ENCODE peak calls at places on chromosomes 5 and 9, in six cellular contexts. One of them, this sample, is unnamed.

GRCh38 chr9:133048595-133048994 is 13.2 kb upstream of the CEL start:
- DNase-seq in AG04450: no peak
- DNase-seq in mesothelial cell of epicardium: no peak
- DNase-seq in dorsolateral prefrontal cortex: peak; percentile 50
- DNase-seq in fibroblast of mammary gland: peak; percentile 19
- DNase-seq in neural crest cell: no peak
- DNase-seq in this sample: peak; percentile 56

GRCh38 chr9:121839726-121840500 is 188.5 kb downstream of the DAB2IP start:
- DNase-seq in dorsolateral prefrontal cortex: no peak
- DNase-seq in AG04450: no peak
- DNase-seq in neural crest cell: no peak
- DNase-seq in fibroblast of mammary gland: no peak
- DNase-seq in mesothelial cell of epicardium: no peak
- DNase-seq in this sample: peak; percentile 68

GRCh38 chr5:112492291-112492690 is 73.2 kb upstream of the EPB41L4A start:
- DNase-seq in neural crest cell: peak; percentile 23
- DNase-seq in fibroblast of mammary gland: peak; percentile 67
- DNase-seq in AG04450: peak; percentile 21
- DNase-seq in dorsolateral prefrontal cortex: no peak
- DNase-seq in mesothelial cell of epicardium: no peak
- DNase-seq in this sample: peak; percentile 55

GRCh38 chr5:114223866-114224265 is 138.0 kb upstream of the KCNN2 start:
- DNase-seq in fibroblast of mammary gland: peak; percentile 4
- DNase-seq in dorsolateral prefrontal cortex: no peak
- DNase-seq in neural crest cell: no peak
- DNase-seq in mesothelial cell of epicardium: no peak
- DNase-seq in AG04450: no peak
- DNase-seq in this sample: no peak

GRCh38 chr5:40676643-40677333 is 2.9 kb upstream of the PTGER4 start:
- DNase-seq in neural crest cell: no peak
- DNase-seq in AG04450: peak; percentile 66
- DNase-seq in dorsolateral prefrontal cortex: no peak
- DNase-seq in fibroblast of mammary gland: peak; percentile 86
- DNase-seq in mesothelial cell of epicardium: no peak
- DNase-seq in this sample: no peak

GRCh38 chr5:62922191-62922590 is 343.6 kb downstream of the LRRC70 start:
- DNase-seq in mesothelial cell of epicardium: no peak
- DNase-seq in AG04450: no peak
- DNase-seq in fibroblast of mammary gland: no peak
- DNase-seq in dorsolateral prefrontal cortex: no peak
- DNase-seq in neural crest cell: no peak
- DNase-seq in this sample: no peak

GRCh38 chr5:93454896-93455295 is 126.1 kb downstream of the NR2F1-AS1 start:
- DNase-seq in fibroblast of mammary gland: no peak
- DNase-seq in mesothelial cell of epicardium: no peak
- DNase-seq in neural crest cell: no peak
- DNase-seq in dorsolateral prefrontal cortex: no peak
- DNase-seq in AG04450: no peak
- DNase-seq in this sample: no peak

GRCh38 chr9:110284211-110284849 is 28.0 kb upstream of the TXN start:
- DNase-seq in AG04450: no peak
- DNase-seq in dorsolateral prefrontal cortex: no peak
- DNase-seq in fibroblast of mammary gland: no peak
- DNase-seq in mesothelial cell of epicardium: no peak
- DNase-seq in neural crest cell: no peak
- DNase-seq in this sample: no peak

GRCh38 chr5:167763772-167764171 is 527.7 kb upstream of the WWC1 start:
- DNase-seq in neural crest cell: no peak
- DNase-seq in fibroblast of mammary gland: peak; percentile 77
- DNase-seq in mesothelial cell of epicardium: no peak
- DNase-seq in AG04450: no peak
- DNase-seq in dorsolateral prefrontal cortex: no peak
- DNase-seq in this sample: no peak

GRCh38 chr5:61344187-61344944 is 12.3 kb downstream of the ZSWIM6 start:
- DNase-seq in AG04450: no peak
- DNase-seq in mesothelial cell of epicardium: no peak
- DNase-seq in fibroblast of mammary gland: no peak
- DNase-seq in neural crest cell: no peak
- DNase-seq in dorsolateral prefrontal cortex: no peak
- DNase-seq in this sample: no peak

GRCh38 chr9:89996717-89997116 is 391.9 kb downstream of the GADD45G start:
- DNase-seq in AG04450: no peak
- DNase-seq in mesothelial cell of epicardium: no peak
- DNase-seq in fibroblast of mammary gland: peak; percentile 20
- DNase-seq in neural crest cell: no peak
- DNase-seq in dorsolateral prefrontal cortex: no peak
- DNase-seq in this sample: no peak

GRCh38 chr9:68920921-68921320 is 93.0 kb downstream of the PRKACG start:
- DNase-seq in dorsolateral prefrontal cortex: no peak
- DNase-seq in neural crest cell: no peak
- DNase-seq in AG04450: no peak
- DNase-seq in mesothelial cell of epicardium: no peak
- DNase-seq in fibroblast of mammary gland: no peak
- DNase-seq in this sample: no peak

GRCh38 chr9:16192403-16193017 is 639.7 kb downstream of the CCDC171 start:
- DNase-seq in fibroblast of mammary gland: peak; percentile 81
- DNase-seq in neural crest cell: no peak
- DNase-seq in mesothelial cell of epicardium: no peak
- DNase-seq in AG04450: no peak
- DNase-seq in dorsolateral prefrontal cortex: no peak
- DNase-seq in this sample: no peak

GRCh38 chr9:120446681-120447080 is 133.3 kb downstream of the CDK5RAP2 start:
- DNase-seq in dorsolateral prefrontal cortex: no peak
- DNase-seq in mesothelial cell of epicardium: no peak
- DNase-seq in fibroblast of mammary gland: no peak
- DNase-seq in neural crest cell: no peak
- DNase-seq in AG04450: no peak
- DNase-seq in this sample: no peak

GRCh38 chr9:113352411-113352810 is 3.1 kb downstream of the BSPRY start:
- DNase-seq in fibroblast of mammary gland: no peak
- DNase-seq in AG04450: no peak
- DNase-seq in dorsolateral prefrontal cortex: no peak
- DNase-seq in neural crest cell: no peak
- DNase-seq in mesothelial cell of epicardium: no peak
- DNase-seq in this sample: no peak

GRCh38 chr9:93218671-93219420 is 34.9 kb downstream of the WNK2 start:
- DNase-seq in dorsolateral prefrontal cortex: no peak
- DNase-seq in neural crest cell: no peak
- DNase-seq in fibroblast of mammary gland: no peak
- DNase-seq in AG04450: no peak
- DNase-seq in mesothelial cell of epicardium: no peak
- DNase-seq in this sample: no peak

GRCh38 chr5:157198277-157199058 is 17.8 kb downstream of the ITK start:
- DNase-seq in neural crest cell: no peak
- DNase-seq in mesothelial cell of epicardium: no peak
- DNase-seq in AG04450: no peak
- DNase-seq in fibroblast of mammary gland: no peak
- DNase-seq in dorsolateral prefrontal cortex: no peak
- DNase-seq in this sample: no peak

GRCh38 chr5:33964132-33964531 is 20.4 kb downstream of the SLC45A2 start:
- DNase-seq in neural crest cell: no peak
- DNase-seq in mesothelial cell of epicardium: no peak
- DNase-seq in fibroblast of mammary gland: peak; percentile 17
- DNase-seq in dorsolateral prefrontal cortex: no peak
- DNase-seq in AG04450: no peak
- DNase-seq in this sample: no peak

GRCh38 chr5:105057893-105058292 is 1495.3 kb upstream of the NUDT12 start:
- DNase-seq in neural crest cell: no peak
- DNase-seq in mesothelial cell of epicardium: no peak
- DNase-seq in dorsolateral prefrontal cortex: no peak
- DNase-seq in AG04450: no peak
- DNase-seq in fibroblast of mammary gland: no peak
- DNase-seq in this sample: no peak

GRCh38 chr9:2576631-2577030 is 45.0 kb upstream of the VLDLR start:
- DNase-seq in AG04450: no peak
- DNase-seq in neural crest cell: no peak
- DNase-seq in dorsolateral prefrontal cortex: no peak
- DNase-seq in fibroblast of mammary gland: no peak
- DNase-seq in mesothelial cell of epicardium: no peak
- DNase-seq in this sample: no peak

GRCh38 chr5:7261049-7261448 is 134.9 kb upstream of the ADCY2 start:
- DNase-seq in mesothelial cell of epicardium: no peak
- DNase-seq in dorsolateral prefrontal cortex: no peak
- DNase-seq in neural crest cell: peak; percentile 23
- DNase-seq in fibroblast of mammary gland: peak; percentile 65
- DNase-seq in AG04450: no peak
- DNase-seq in this sample: peak; percentile 17

GRCh38 chr9:77432053-77432452 is 216.1 kb downstream of the GNA14 start:
- DNase-seq in dorsolateral prefrontal cortex: no peak
- DNase-seq in mesothelial cell of epicardium: no peak
- DNase-seq in AG04450: no peak
- DNase-seq in neural crest cell: no peak
- DNase-seq in fibroblast of mammary gland: no peak
- DNase-seq in this sample: no peak

GRCh38 chr9:77435688-77436087 is 212.4 kb downstream of the GNA14 start:
- DNase-seq in AG04450: no peak
- DNase-seq in fibroblast of mammary gland: peak; percentile 35
- DNase-seq in mesothelial cell of epicardium: no peak
- DNase-seq in neural crest cell: no peak
- DNase-seq in dorsolateral prefrontal cortex: no peak
- DNase-seq in this sample: no peak

GRCh38 chr9:77429928-77430327 is 218.2 kb downstream of the GNA14 start:
- DNase-seq in AG04450: no peak
- DNase-seq in dorsolateral prefrontal cortex: no peak
- DNase-seq in fibroblast of mammary gland: no peak
- DNase-seq in mesothelial cell of epicardium: no peak
- DNase-seq in neural crest cell: no peak
- DNase-seq in this sample: no peak

GRCh38 chr9:77435272-77435671 is 212.8 kb downstream of the GNA14 start:
- DNase-seq in mesothelial cell of epicardium: no peak
- DNase-seq in neural crest cell: no peak
- DNase-seq in AG04450: no peak
- DNase-seq in fibroblast of mammary gland: no peak
- DNase-seq in dorsolateral prefrontal cortex: no peak
- DNase-seq in this sample: no peak

GRCh38 chr9:77433675-77434445 is 214.3 kb downstream of the GNA14 start:
- DNase-seq in AG04450: no peak
- DNase-seq in mesothelial cell of epicardium: peak; percentile 56
- DNase-seq in dorsolateral prefrontal cortex: peak; percentile 69
- DNase-seq in neural crest cell: peak; percentile 51
- DNase-seq in fibroblast of mammary gland: peak; percentile 68
- DNase-seq in this sample: peak; percentile 73
- TF ChIP-seq CTCF in AG04450: peak; percentile 100
- TF ChIP-seq CTCF in mesothelial cell of epicardium: peak; percentile 72
- TF ChIP-seq CTCF in dorsolateral prefrontal cortex: peak; percentile 97
- TF ChIP-seq CTCF in neural crest cell: peak; percentile 94
- TF ChIP-seq CTCF in fibroblast of mammary gland: peak; percentile 100
- TF ChIP-seq CTCF in this sample: peak; percentile 92

GRCh38 chr5:64788156-64788555 is 19.4 kb downstream of the CWC27 start:
- DNase-seq in neural crest cell: no peak
- DNase-seq in fibroblast of mammary gland: no peak
- DNase-seq in dorsolateral prefrontal cortex: no peak
- DNase-seq in AG04450: no peak
- DNase-seq in mesothelial cell of epicardium: no peak
- DNase-seq in this sample: no peak

GRCh38 chr5:64789457-64789856 is 20.7 kb downstream of the CWC27 start:
- DNase-seq in dorsolateral prefrontal cortex: no peak
- DNase-seq in AG04450: peak; percentile 41
- DNase-seq in neural crest cell: no peak
- DNase-seq in fibroblast of mammary gland: peak; percentile 69
- DNase-seq in mesothelial cell of epicardium: no peak
- DNase-seq in this sample: no peak

GRCh38 chr5:64790210-64790609 is 21.5 kb downstream of the CWC27 start:
- DNase-seq in dorsolateral prefrontal cortex: no peak
- DNase-seq in AG04450: no peak
- DNase-seq in fibroblast of mammary gland: peak; percentile 36
- DNase-seq in mesothelial cell of epicardium: no peak
- DNase-seq in neural crest cell: no peak
- DNase-seq in this sample: no peak

DNA sequence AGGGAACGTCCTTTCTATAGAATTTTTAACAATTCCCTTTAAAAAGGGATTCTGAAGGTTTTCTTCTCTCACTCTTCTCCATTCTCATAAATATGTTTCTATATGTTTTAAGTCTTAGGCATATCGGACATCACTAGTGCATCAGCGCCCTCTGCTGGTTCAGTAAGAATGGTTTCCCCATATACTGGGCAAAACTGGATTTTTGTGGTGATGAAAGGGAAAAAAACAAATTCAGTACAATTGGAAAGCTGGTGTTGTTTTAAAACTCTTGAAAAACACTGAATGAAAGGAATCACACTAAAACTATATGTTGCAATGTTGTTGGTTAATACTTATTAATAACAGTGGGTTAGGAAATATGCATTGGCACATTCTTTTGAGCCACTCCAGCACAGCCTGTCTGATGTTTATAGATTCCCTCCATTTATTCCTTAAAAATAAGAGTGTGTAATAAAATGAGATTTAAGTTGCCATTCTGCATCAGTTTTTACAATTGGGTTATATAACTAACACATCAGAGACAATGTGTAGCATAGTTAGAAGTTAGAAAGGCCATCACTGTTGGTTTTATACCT is 15.8 kb downstream of the CWC27 start:
- DNase-seq in fibroblast of mammary gland: peak; percentile 84
- DNase-seq in neural crest cell: peak; percentile 70
- DNase-seq in mesothelial cell of epicardium: peak; percentile 70
- DNase-seq in dorsolateral prefrontal cortex: peak; percentile 32
- DNase-seq in AG04450: peak; percentile 67
- DNase-seq in this sample: peak; percentile 18
- TF ChIP-seq CTCF in fibroblast of mammary gland: peak; percentile 85
- TF ChIP-seq CTCF in neural crest cell: peak; percentile 95
- TF ChIP-seq CTCF in mesothelial cell of epicardium: peak; percentile 87
- TF ChIP-seq CTCF in dorsolateral prefrontal cortex: peak; percentile 90
- TF ChIP-seq CTCF in AG04450: peak; percentile 78
- TF ChIP-seq CTCF in this sample: peak; percentile 87

GRCh38 chr5:179862891-179863290 is 4.3 kb upstream of the MRNIP start:
- DNase-seq in fibroblast of mammary gland: no peak
- DNase-seq in dorsolateral prefrontal cortex: no peak
- DNase-seq in neural crest cell: no peak
- DNase-seq in AG04450: no peak
- DNase-seq in mesothelial cell of epicardium: no peak
- DNase-seq in this sample: no peak

GRCh38 chr5:179858241-179858585 is 404 bp downstream of the MRNIP start:
- DNase-seq in mesothelial cell of epicardium: peak; percentile 61
- DNase-seq in dorsolateral prefrontal cortex: no peak
- DNase-seq in neural crest cell: no peak
- DNase-seq in AG04450: no peak
- DNase-seq in fibroblast of mammary gland: no peak
- DNase-seq in this sample: peak; percentile 67

GRCh38 chr5:179862296-179862695 is 3.7 kb upstream of the MRNIP start:
- DNase-seq in AG04450: no peak
- DNase-seq in fibroblast of mammary gland: no peak
- DNase-seq in mesothelial cell of epicardium: no peak
- DNase-seq in dorsolateral prefrontal cortex: no peak
- DNase-seq in neural crest cell: no peak
- DNase-seq in this sample: no peak

GRCh38 chr5:179860301-179860700 is 1.7 kb upstream of the MRNIP start:
- DNase-seq in neural crest cell: no peak
- DNase-seq in dorsolateral prefrontal cortex: no peak
- DNase-seq in fibroblast of mammary gland: no peak
- DNase-seq in AG04450: no peak
- DNase-seq in mesothelial cell of epicardium: no peak
- DNase-seq in this sample: no peak

GRCh38 chr5:179858586-179859427 is at the start of gene MRNIP:
- DNase-seq in AG04450: peak; percentile 78
- DNase-seq in dorsolateral prefrontal cortex: peak; percentile 95
- DNase-seq in mesothelial cell of epicardium: peak; percentile 92
- DNase-seq in fibroblast of mammary gland: peak; percentile 90
- DNase-seq in neural crest cell: peak; percentile 94
- DNase-seq in this sample: peak; percentile 95
- TF ChIP-seq CTCF in AG04450: peak; percentile 4
- TF ChIP-seq CTCF in dorsolateral prefrontal cortex: peak; percentile 57
- TF ChIP-seq CTCF in mesothelial cell of epicardium: no peak
- TF ChIP-seq CTCF in fibroblast of mammary gland: no peak
- TF ChIP-seq CTCF in neural crest cell: no peak
- TF ChIP-seq CTCF in this sample: peak; percentile 19

GRCh38 chr5:172845190-172845975 is 11.3 kb downstream of the ERGIC1 start:
- DNase-seq in fibroblast of mammary gland: no peak
- DNase-seq in AG04450: no peak
- DNase-seq in dorsolateral prefrontal cortex: no peak
- DNase-seq in mesothelial cell of epicardium: no peak
- DNase-seq in neural crest cell: no peak
- DNase-seq in this sample: no peak
- TF ChIP-seq CTCF in fibroblast of mammary gland: peak; percentile 17
- TF ChIP-seq CTCF in AG04450: peak; percentile 10
- TF ChIP-seq CTCF in dorsolateral prefrontal cortex: no peak
- TF ChIP-seq CTCF in mesothelial cell of epicardium: peak; percentile 28
- TF ChIP-seq CTCF in neural crest cell: peak; percentile 39
- TF ChIP-seq CTCF in this sample: no peak

This sample was measured in GM10248.